ENCODE peak calls at places on chromosomes 13 and 19, in five cellular contexts. Z is mammary epithelial cell, K is psoas muscle, G is astrocyte of the spinal cord, J is tibial artery. P is an unnamed sample.

GRCh38 chr19:7083076-7083956 is 13.8 kb downstream of the ZNF557 start:
- DNase-seq in Z (peak; percentile 16), J (no peak), K (no peak), G (peak; percentile 46), P (no peak)

GRCh38 chr13:38979891-38980627 is 10.6 kb downstream of the STOML3 start:
- DNase-seq in K (peak; percentile 23), Z (no peak), J (no peak), G (no peak), P (no peak)

GRCh38 chr13:97967948-97968347 is 14.5 kb downstream of the IPO5 start:
- DNase-seq in K (no peak), Z (no peak), J (no peak), G (no peak), P (no peak)

GRCh38 chr19:511101-511841 is 4.0 kb downstream of the TPGS1 start:
- DNase-seq in J (no peak), G (peak; percentile 62), Z (peak; percentile 67), K (no peak), P (peak; percentile 72)

GRCh38 chr19:15291666-15292065 is 40.7 kb downstream of the BRD4 start:
- DNase-seq in J (no peak), G (no peak), K (no peak), Z (no peak), P (no peak)

GRCh38 chr13:21583496-21583895 is 20.5 kb downstream of the MICU2 start:
- DNase-seq in K (no peak), Z (no peak), J (no peak), G (peak; percentile 51), P (no peak)

GRCh38 chr19:40724315-40724714 is 7.4 kb downstream of the ITPKC start:
- DNase-seq in Z (no peak), G (no peak), J (no peak), K (no peak), P (no peak)

GRCh38 chr19:54439174-54439851 is 9.7 kb upstream of the LENG8 start:
- DNase-seq in K (no peak), Z (peak; percentile 46), J (no peak), G (peak; percentile 50), P (no peak)

GRCh38 chr19:3365447-3366103 is 808 bp upstream of the NFIC start:
- DNase-seq in Z (peak; percentile 52), J (peak; percentile 77), G (peak; percentile 13), K (peak; percentile 78), P (no peak)

GRCh38 chr13:38883783-38884182 is 106.8 kb downstream of the STOML3 start:
- DNase-seq in Z (no peak), J (no peak), K (no peak), G (peak; percentile 42), P (no peak)

GRCh38 chr19:43765109-43765876 is 10.5 kb upstream of the SMG9 start:
- DNase-seq in K (peak; percentile 82), G (peak; percentile 97), J (peak; percentile 77), Z (peak; percentile 98), P (peak; percentile 90)

GRCh38 chr19:29528350-29528945 is 2.7 kb downstream of the VSTM2B start:
- DNase-seq in J (peak; percentile 38), G (peak; percentile 57), Z (peak; percentile 55), K (peak; percentile 44), P (peak; percentile 51)

GRCh38 chr19:32224371-32225244 is 120.8 kb upstream of the ZNF507 start:
- DNase-seq in G (peak; percentile 24), J (no peak), K (peak; percentile 60), Z (peak; percentile 27), P (peak; percentile 25)

GRCh38 chr19:43576479-43576878 is 878 bp downstream of the PINLYP start:
- DNase-seq in K (no peak), Z (peak; percentile 41), G (no peak), J (no peak), P (no peak)

GRCh38 chr19:16096281-16096855 is 15.3 kb upstream of the RAB8A start:
- DNase-seq in K (no peak), J (no peak), Z (no peak), G (peak; percentile 30), P (no peak)

GRCh38 chr19:7994114-7994513 is 11.3 kb downstream of the ELAVL1 start:
- DNase-seq in J (no peak), Z (no peak), K (no peak), G (no peak), P (no peak)

GRCh38 chr13:26502826-26503225 is 54.7 kb upstream of the WASF3 start:
- DNase-seq in Z (peak; percentile 72), J (peak; percentile 75), G (peak; percentile 77), K (peak; percentile 44), P (no peak)

GRCh38 chr19:40147693-40148347 is 43.4 kb upstream of the MAP3K10 start:
- DNase-seq in Z (peak; percentile 82), K (no peak), J (no peak), G (peak; percentile 70), P (no peak)

GRCh38 chr13:100461309-100462035 is 127.1 kb downstream of the GGACT start:
- DNase-seq in K (no peak), J (no peak), Z (no peak), G (no peak), P (no peak)

GRCh38 chr19:41944336-41944735 is 14.8 kb downstream of the RABAC1 start:
- DNase-seq in G (no peak), Z (no peak), J (no peak), K (no peak), P (no peak)

GRCh38 chr19:50173144-50173543 is 10.1 kb upstream of the IZUMO2 start:
- DNase-seq in Z (no peak), J (no peak), K (no peak), G (no peak), P (no peak)

GRCh38 chr13:24747248-24748151 is 16.5 kb upstream of the RNF17 start:
- DNase-seq in Z (peak; percentile 40), G (peak; percentile 13), K (no peak), J (no peak), P (peak; percentile 15)

GRCh38 chr19:31408460-31409124 is 59.4 kb upstream of the TSHZ3 start:
- DNase-seq in Z (peak; percentile 89), J (no peak), K (no peak), G (peak; percentile 84), P (peak; percentile 71)

GRCh38 chr19:1655992-1656608 is 3.7 kb upstream of the TCF3 start:
- DNase-seq in G (no peak), J (no peak), K (no peak), Z (no peak), P (no peak)

GRCh38 chr19:4369888-4370260 is 26.5 kb downstream of the MPND start:
- DNase-seq in Z (peak; percentile 75), G (peak; percentile 40), K (peak; percentile 42), J (no peak), P (peak; percentile 75)

GRCh38 chr13:50766043-50766442 is 77.4 kb downstream of the DLEU7 start:
- DNase-seq in K (no peak), J (no peak), G (no peak), Z (no peak), P (no peak)

GRCh38 chr13:92721610-92722009 is 505.0 kb upstream of the GPC6 start:
- DNase-seq in K (no peak), G (no peak), Z (no peak), J (no peak), P (no peak)

GRCh38 chr19:7722231-7722651 is 9.7 kb downstream of the CLEC4G start:
- DNase-seq in Z (no peak), K (no peak), J (no peak), G (no peak), P (no peak)

GRCh38 chr19:35462476-35462953 is 14.5 kb downstream of the FFAR2 start:
- DNase-seq in J (no peak), Z (no peak), G (no peak), K (no peak), P (peak; percentile 96)

GRCh38 chr13:96527497-96527896 is 437.6 kb downstream of the HS6ST3 start:
- DNase-seq in J (no peak), K (no peak), Z (no peak), G (no peak), P (no peak)

GRCh38 chr19:7850429-7850819 is 20.4 kb downstream of the EVI5L start:
- DNase-seq in Z (no peak), J (no peak), K (no peak), G (no peak), P (no peak)

GRCh38 chr13:76680112-76680511 is 206.1 kb downstream of the KCTD12 start:
- DNase-seq in J (no peak), G (no peak), Z (no peak), K (no peak), P (no peak)

GRCh38 chr19:46639356-46640061 is 3.5 kb upstream of the GNG8 start:
- DNase-seq in J (peak; percentile 52), Z (no peak), G (no peak), K (peak; percentile 66), P (peak; percentile 36)
- H3K4me3 ChIP-seq in J (peak overlapping the region; percentile 56), Z (peak overlapping the region; percentile 36), G (peak overlapping the region; percentile 41), K (peak overlapping the region; percentile 52), P (peak overlapping the region; percentile 31)

DNA sequence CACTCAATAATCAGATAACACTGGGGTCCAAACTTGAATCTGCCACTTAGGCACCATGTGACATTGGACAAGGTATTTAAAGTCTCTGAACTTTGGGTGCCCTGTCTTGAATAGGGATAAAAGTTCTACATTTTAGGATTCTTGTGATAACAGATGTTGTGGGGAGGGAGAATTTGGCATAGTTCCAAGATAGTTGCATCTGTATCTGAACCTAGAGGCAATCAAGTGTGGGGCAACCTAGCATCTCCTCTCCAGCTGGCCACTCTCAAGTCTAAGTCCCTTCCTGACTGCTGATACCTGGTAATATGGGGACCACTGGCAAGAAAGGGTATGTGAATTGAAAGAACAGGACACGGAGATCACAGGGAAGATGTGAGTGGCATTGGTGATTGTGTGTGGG is 256.1 kb downstream of the FOXO1 start:
- DNase-seq in G (no peak), Z (no peak), K (no peak), J (no peak), P (no peak)
- H3K4me3 ChIP-seq in G (no peak overlapping the region), Z (no peak overlapping the region), K (no peak overlapping the region), J (no peak overlapping the region), P (no peak overlapping the region)

DNA sequence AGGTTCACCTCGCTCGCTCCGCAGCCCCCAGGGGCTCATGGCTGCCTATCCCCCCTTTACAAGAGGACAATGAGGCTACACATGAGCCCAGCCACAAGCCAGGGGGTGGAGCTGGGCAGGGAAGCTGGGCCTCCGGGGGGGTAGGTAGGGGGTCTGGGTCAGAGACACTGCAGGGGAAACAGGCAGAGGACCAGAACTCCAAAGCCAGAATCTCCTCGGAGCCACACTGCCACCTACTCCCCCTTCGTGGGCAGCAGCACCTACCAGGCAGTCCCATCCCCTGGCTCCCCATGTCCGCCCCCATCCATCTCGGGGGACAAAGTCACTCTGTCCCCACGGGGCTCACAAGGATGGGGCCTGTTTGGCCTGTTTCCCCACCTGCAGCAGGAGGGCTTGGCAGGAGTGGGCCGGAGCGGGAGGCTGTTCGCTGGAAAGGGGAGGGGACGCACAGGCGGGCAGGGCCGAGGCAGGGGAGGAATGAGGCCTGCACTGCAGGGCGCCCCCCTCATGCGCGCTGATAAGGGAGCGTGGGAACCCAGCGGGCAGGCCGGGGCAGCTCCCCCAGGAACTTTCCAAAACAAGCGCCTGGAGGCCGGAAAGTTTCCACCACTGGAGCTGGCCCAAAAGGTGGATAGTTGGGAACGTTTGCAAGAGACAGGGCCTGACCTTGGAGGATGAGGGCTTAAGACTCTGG is 545 bp upstream of the ISYNA1 start:
- DNase-seq in G (peak; percentile 37), K (no peak), J (no peak), Z (peak; percentile 63), P (no peak)
- H3K4me3 ChIP-seq in G (peak overlapping the region; percentile 28), K (peak overlapping the region; percentile 68), J (peak overlapping the region; percentile 58), Z (no peak overlapping the region), P (no peak overlapping the region)

GRCh38 chr19:46528601-46529447 is 33.2 kb upstream of the PNMA8B start:
- DNase-seq in J (no peak), K (no peak), G (no peak), Z (no peak), P (no peak)
- H3K4me3 ChIP-seq in J (no peak overlapping the region), K (no peak overlapping the region), G (no peak overlapping the region), Z (no peak overlapping the region), P (no peak overlapping the region)

P was measured in HL-60.